ENCODE peak calls at places on chromosomes 11 and 22, in nine cellular contexts. D is GM13976, U is foreskin fibroblast, Y is osteocyte, X is lower leg skin, J is fibroblast of pulmonary artery, K is left lung, O is fibroblast of mammary gland, T is AG09309. N is an unnamed sample.

GRCh38 chr22:48378673-48379072 is 1449.0 kb downstream of the BRD1 start:
- DNase-seq in D (no peak), U (no peak), Y (peak; percentile 57), X (no peak), J (no peak), K (no peak), O (no peak), T (no peak), N (no peak)

GRCh38 chr11:77455740-77456139 is 18.2 kb downstream of the PAK1 start:
- DNase-seq in D (no peak), U (no peak), Y (no peak), X (no peak), J (no peak), K (no peak), O (no peak), T (no peak), N (no peak)

GRCh38 chr22:48945621-48946458 is 881.8 kb downstream of the BRD1 start:
- DNase-seq in D (no peak), U (no peak), Y (peak; percentile 81), X (peak; percentile 9), J (no peak), K (no peak), O (no peak), T (no peak), N (no peak)

GRCh38 chr11:46386674-46387073 is 4.9 kb downstream of the CHRM4 start:
- DNase-seq in D (no peak), U (peak; percentile 47), Y (no peak), X (no peak), J (no peak), K (no peak), O (peak; percentile 52), T (no peak), N (no peak)

GRCh38 chr11:111733009-111733408 is 33.2 kb downstream of the PPP2R1B start:
- DNase-seq in D (no peak), U (peak; percentile 83), Y (no peak), X (peak; percentile 64), J (peak; percentile 88), K (peak; percentile 63), O (peak; percentile 88), T (peak; percentile 52), N (peak; percentile 31)

GRCh38 chr11:27934830-27935145 is 173.2 kb downstream of the KIF18A start:
- DNase-seq in D (no peak), U (peak; percentile 84), Y (no peak), X (no peak), J (peak; percentile 93), K (no peak), O (peak; percentile 93), T (peak; percentile 90), N (peak; percentile 88)

GRCh38 chr11:17686185-17686980 is 33.0 kb upstream of the MYOD1 start:
- DNase-seq in D (no peak), U (peak; percentile 18), Y (no peak), X (no peak), J (no peak), K (no peak), O (no peak), T (no peak), N (no peak)

GRCh38 chr11:96013459-96014213 is 89.7 kb upstream of the MTMR2 start:
- DNase-seq in D (no peak), U (no peak), Y (no peak), X (no peak), J (no peak), K (no peak), O (no peak), T (no peak), N (no peak)

GRCh38 chr11:73597340-73597955 is 464 bp downstream of the FAM168A start:
- DNase-seq in D (no peak), U (peak; percentile 11), Y (no peak), X (peak; percentile 14), J (no peak), K (no peak), O (no peak), T (no peak), N (no peak)

GRCh38 chr22:48605856-48606255 is 1221.8 kb downstream of the BRD1 start:
- DNase-seq in D (no peak), U (no peak), Y (no peak), X (no peak), J (no peak), K (no peak), O (no peak), T (no peak), N (no peak)

DNA sequence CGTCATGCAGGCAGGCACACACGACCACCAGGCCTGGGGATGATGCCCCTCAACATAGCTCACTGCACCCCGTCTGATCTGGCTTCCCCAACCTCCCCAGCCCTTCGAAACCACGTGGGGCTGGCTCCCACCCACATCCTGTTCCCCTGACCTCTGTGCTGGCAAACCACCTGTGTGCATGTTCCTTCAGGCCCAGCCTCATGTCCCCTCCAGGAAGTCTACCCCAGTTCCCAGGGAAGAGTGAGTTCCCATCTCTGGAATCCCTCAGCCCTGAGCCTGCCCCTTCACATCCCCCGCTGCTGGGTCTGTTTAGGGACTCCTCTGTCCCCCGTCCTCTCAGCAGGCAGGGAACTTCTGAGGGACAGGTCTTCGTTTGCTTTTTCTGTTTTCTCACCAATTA is 7.1 kb downstream of the SLC7A4 start:
- DNase-seq in D (peak; percentile 50), U (no peak), Y (no peak), X (no peak), J (no peak), K (no peak), O (no peak), T (no peak), N (no peak)
- TF ChIP-seq CTCF in D (no peak), U (no peak), Y (no peak), X (no peak), J (no peak), K (no peak), O (no peak), T (no peak), N (no peak)

DNA sequence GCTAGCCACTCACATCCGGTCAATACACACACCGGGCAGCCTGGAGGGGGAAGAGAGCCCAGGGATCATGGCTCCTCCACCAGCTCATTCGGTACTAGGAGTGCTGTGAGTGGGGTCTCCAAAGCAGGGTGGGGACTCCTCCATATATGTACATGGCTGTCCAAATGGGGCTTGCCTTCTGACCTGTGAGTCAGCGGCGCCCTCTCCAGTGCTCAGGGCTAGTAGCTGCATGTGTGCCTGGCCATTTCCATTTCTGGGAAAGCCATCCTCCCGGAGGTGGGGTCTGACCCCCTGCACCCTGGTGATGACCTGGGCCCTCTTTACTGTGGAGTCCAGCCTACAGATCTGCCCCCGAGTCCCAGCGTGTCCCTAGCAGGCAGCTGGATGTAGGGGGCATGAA is 181.9 kb downstream of the CEP164 start:
- DNase-seq in D (no peak), U (no peak), Y (no peak), X (no peak), J (no peak), K (no peak), O (no peak), T (no peak), N (no peak)
- TF ChIP-seq CTCF in D (no peak), U (no peak), Y (no peak), X (no peak), J (no peak), K (no peak), O (no peak), T (no peak), N (no peak)

GRCh38 chr11:15903246-15903645 is 453.1 kb downstream of the SOX6 start:
- DNase-seq in D (no peak), U (peak; percentile 9), Y (no peak), X (no peak), J (no peak), K (no peak), O (no peak), T (no peak), N (peak; percentile 61)

GRCh38 chr11:15897211-15897960 is 459.0 kb downstream of the SOX6 start:
- DNase-seq in D (no peak), U (peak; percentile 31), Y (no peak), X (no peak), J (peak; percentile 61), K (no peak), O (peak; percentile 1), T (peak; percentile 7), N (peak; percentile 47)

GRCh38 chr11:15901790-15902189 is 454.6 kb downstream of the SOX6 start:
- DNase-seq in D (no peak), U (no peak), Y (no peak), X (no peak), J (no peak), K (no peak), O (no peak), T (no peak), N (no peak)

GRCh38 chr11:15905334-15905733 is 451.0 kb downstream of the SOX6 start:
- DNase-seq in D (no peak), U (no peak), Y (no peak), X (no peak), J (no peak), K (no peak), O (no peak), T (no peak), N (no peak)

GRCh38 chr11:15901046-15901445 is 455.3 kb downstream of the SOX6 start:
- DNase-seq in D (no peak), U (no peak), Y (no peak), X (no peak), J (peak; percentile 48), K (no peak), O (no peak), T (no peak), N (no peak)
- TF ChIP-seq CTCF in D (no peak), U (no peak), Y (peak; percentile 16), X (no peak), J (peak; percentile 25), K (no peak), O (no peak), T (no peak), N (no peak)

DNA sequence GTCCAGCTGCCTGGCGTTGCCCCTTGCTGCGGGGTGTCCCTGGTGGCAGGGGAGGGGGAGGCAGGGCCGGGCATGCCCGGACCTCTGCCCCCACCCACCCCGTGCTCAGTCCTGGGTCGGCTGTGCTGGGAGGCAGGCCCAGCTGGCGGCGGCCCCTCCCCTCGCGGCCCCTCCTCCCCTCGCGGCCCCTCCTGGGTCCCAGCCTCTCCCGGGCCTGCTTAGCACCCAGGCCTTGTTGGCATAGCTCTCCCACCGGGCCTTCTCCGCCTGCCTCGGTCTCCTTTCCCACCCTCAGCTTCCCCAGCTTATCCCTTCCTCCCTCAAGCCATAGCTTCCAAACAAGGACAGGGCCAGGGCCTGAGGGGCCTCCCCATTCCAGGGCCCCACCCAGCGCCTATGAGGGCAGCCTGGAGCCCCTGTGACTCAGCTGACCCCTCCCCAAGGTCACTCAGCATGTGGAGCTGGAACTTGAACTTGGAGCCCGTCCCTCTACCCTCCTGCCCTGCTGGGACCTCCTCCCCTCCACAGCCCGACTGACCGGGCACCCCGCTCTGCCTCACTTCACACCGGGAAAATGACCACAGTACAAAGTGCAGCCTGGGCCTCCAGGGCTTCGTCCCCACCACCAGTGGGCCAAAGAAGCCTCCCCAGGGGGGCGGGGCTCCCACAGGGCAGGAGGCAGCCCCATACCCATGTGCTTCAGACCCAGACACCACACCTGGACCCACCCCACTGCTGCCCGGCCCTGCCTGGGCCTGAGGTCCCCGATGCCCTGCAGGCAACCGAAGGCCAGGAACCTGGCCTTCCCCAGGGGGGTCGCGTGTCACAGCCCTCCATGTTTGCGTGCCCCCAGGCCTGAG is 1.2 kb downstream of the EPS8L2 start:
- DNase-seq in D (no peak), U (peak; percentile 73), Y (no peak), X (no peak), J (no peak), K (peak; percentile 68), O (no peak), T (no peak), N (peak; percentile 53)
- TF ChIP-seq CTCF in D (no peak), U (no peak), Y (peak; percentile 51), X (no peak), J (no peak), K (no peak), O (no peak), T (peak; percentile 15), N (no peak)

GRCh38 chr11:133163463-133164419 is 368.6 kb downstream of the OPCML start:
- DNase-seq in D (peak; percentile 64), U (peak; percentile 1), Y (no peak), X (no peak), J (peak; percentile 36), K (no peak), O (peak; percentile 34), T (peak; percentile 2), N (no peak)
- TF ChIP-seq CTCF in D (peak; percentile 61), U (peak; percentile 58), Y (peak; percentile 79), X (no peak), J (peak; percentile 53), K (peak; percentile 64), O (peak; percentile 56), T (peak; percentile 58), N (peak; percentile 30)